ENCODE peak calls at places on chromosome 4, in four cellular contexts. V, N, C and K are unnamed samples.

GRCh38 chr4:42302348-42302747 is 94.9 kb upstream of the SHISA3 start:
- DNase-seq in V (no peak), N (no peak), C (no peak), K (no peak)

GRCh38 chr4:20418865-20419451 is 167.3 kb downstream of the SLIT2 start:
- DNase-seq in V (peak; percentile 41), N (peak; percentile 34), C (no peak), K (peak; percentile 40)

GRCh38 chr4:120466429-120466828 is 399.8 kb upstream of the MAD2L1 start:
- DNase-seq in V (no peak), N (no peak), C (no peak), K (no peak)

GRCh38 chr4:107780665-107781064 is 44.1 kb upstream of the SGMS2 start:
- DNase-seq in V (no peak), N (no peak), C (no peak), K (no peak)

GRCh38 chr4:7381890-7382633 is 52.7 kb downstream of the PSAPL1 start:
- DNase-seq in V (no peak), N (no peak), C (no peak), K (no peak)

GRCh38 chr4:82401600-82401999 is 27.8 kb upstream of the HNRNPD start:
- DNase-seq in V (no peak), N (no peak), C (no peak), K (no peak)

GRCh38 chr4:24752140-24752539 is 43.2 kb upstream of the SOD3 start:
- DNase-seq in V (no peak), N (no peak), C (no peak), K (no peak)

GRCh38 chr4:76374744-76375143 is 46.2 kb downstream of the CCDC158 start:
- DNase-seq in V (no peak), N (no peak), C (no peak), K (no peak)

GRCh38 chr4:41538017-41538733 is at the start of gene LIMCH1:
- DNase-seq in V (no peak), N (no peak), C (peak; percentile 46), K (no peak)

GRCh38 chr4:164949448-164950118 is 27.9 kb downstream of the TRIM61 start:
- DNase-seq in V (no peak), N (no peak), C (no peak), K (no peak)

GRCh38 chr4:22129454-22130075 is 181.0 kb upstream of the KCNIP4 start:
- DNase-seq in V (no peak), N (no peak), C (no peak), K (peak; percentile 5)

GRCh38 chr4:153518001-153518400 is 51.8 kb downstream of the TMEM131L start:
- DNase-seq in V (no peak), N (no peak), C (no peak), K (no peak)

GRCh38 chr4:52410971-52411370 is 248.1 kb downstream of the USP46 start:
- DNase-seq in V (no peak), N (no peak), C (no peak), K (no peak)

GRCh38 chr4:165006886-165007285 is 24.9 kb upstream of the TRIM60 start:
- DNase-seq in V (no peak), N (no peak), C (no peak), K (peak; percentile 1)

GRCh38 chr4:169821402-169821801 is 63.7 kb upstream of the HPF1 start:
- DNase-seq in V (no peak), N (no peak), C (no peak), K (no peak)

GRCh38 chr4:5654791-5655190 is 53.6 kb downstream of the EVC2 start:
- DNase-seq in V (no peak), N (no peak), C (no peak), K (no peak)

GRCh38 chr4:145505945-145506344 is 24.3 kb downstream of the SMAD1 start:
- DNase-seq in V (no peak), N (no peak), C (no peak), K (no peak)

GRCh38 chr4:1723131-1723801 is 1.9 kb downstream of the TACC3 start:
- DNase-seq in V (no peak), N (peak; percentile 46), C (no peak), K (no peak)

GRCh38 chr4:8818063-8818881 is 53.4 kb downstream of the HMX1 start:
- DNase-seq in V (no peak), N (no peak), C (peak; percentile 12), K (no peak)

GRCh38 chr4:107500551-107500950 is 219.5 kb downstream of the PAPSS1 start:
- DNase-seq in V (no peak), N (no peak), C (no peak), K (no peak)